ENCODE peak calls at places on chromosomes 3 and 15, in four cellular contexts. One of them, this sample, is unnamed.

GRCh38 chr3:83011471-83011870 is 1250.0 kb upstream of the GBE1 start:
- DNase-seq in stimulated activated CD4-positive, alpha-beta T cell treated with anti-CD3 and anti-CD28 coated beads, Interleukin-15, amount 100 ng/mL, for 48 hours: no peak
- DNase-seq in B cell: no peak
- DNase-seq in stimulated activated CD8-positive, alpha-beta memory T cell treated with anti-CD3 and anti-CD28 coated beads, Interleukin-15, amount 100 ng/mL, for 24 hours: no peak
- DNase-seq in this sample: no peak

GRCh38 chr3:159824341-159824740 is 164.3 kb upstream of the IL12A start:
- DNase-seq in stimulated activated CD4-positive, alpha-beta T cell treated with anti-CD3 and anti-CD28 coated beads, Interleukin-15, amount 100 ng/mL, for 48 hours: no peak
- DNase-seq in B cell: no peak
- DNase-seq in stimulated activated CD8-positive, alpha-beta memory T cell treated with anti-CD3 and anti-CD28 coated beads, Interleukin-15, amount 100 ng/mL, for 24 hours: no peak
- DNase-seq in this sample: no peak

GRCh38 chr3:132543016-132543739 is 53.9 kb upstream of the ACKR4 start:
- DNase-seq in stimulated activated CD4-positive, alpha-beta T cell treated with anti-CD3 and anti-CD28 coated beads, Interleukin-15, amount 100 ng/mL, for 48 hours: no peak
- DNase-seq in B cell: no peak
- DNase-seq in stimulated activated CD8-positive, alpha-beta memory T cell treated with anti-CD3 and anti-CD28 coated beads, Interleukin-15, amount 100 ng/mL, for 24 hours: no peak
- DNase-seq in this sample: no peak

GRCh38 chr15:41633609-41634008 is 26.6 kb upstream of the MGA start:
- DNase-seq in stimulated activated CD4-positive, alpha-beta T cell treated with anti-CD3 and anti-CD28 coated beads, Interleukin-15, amount 100 ng/mL, for 48 hours: no peak
- DNase-seq in B cell: no peak
- DNase-seq in stimulated activated CD8-positive, alpha-beta memory T cell treated with anti-CD3 and anti-CD28 coated beads, Interleukin-15, amount 100 ng/mL, for 24 hours: no peak
- DNase-seq in this sample: no peak

GRCh38 chr3:89682556-89682955 is 575.1 kb downstream of the EPHA3 start:
- DNase-seq in stimulated activated CD4-positive, alpha-beta T cell treated with anti-CD3 and anti-CD28 coated beads, Interleukin-15, amount 100 ng/mL, for 48 hours: no peak
- DNase-seq in B cell: no peak
- DNase-seq in stimulated activated CD8-positive, alpha-beta memory T cell treated with anti-CD3 and anti-CD28 coated beads, Interleukin-15, amount 100 ng/mL, for 24 hours: no peak
- DNase-seq in this sample: no peak

GRCh38 chr15:80789296-80789695 is 10.1 kb downstream of the CEMIP start:
- DNase-seq in stimulated activated CD4-positive, alpha-beta T cell treated with anti-CD3 and anti-CD28 coated beads, Interleukin-15, amount 100 ng/mL, for 48 hours: no peak
- DNase-seq in B cell: no peak
- DNase-seq in stimulated activated CD8-positive, alpha-beta memory T cell treated with anti-CD3 and anti-CD28 coated beads, Interleukin-15, amount 100 ng/mL, for 24 hours: no peak
- DNase-seq in this sample: no peak

GRCh38 chr3:81476652-81477051 is 284.8 kb downstream of the GBE1 start:
- DNase-seq in stimulated activated CD4-positive, alpha-beta T cell treated with anti-CD3 and anti-CD28 coated beads, Interleukin-15, amount 100 ng/mL, for 48 hours: no peak
- DNase-seq in B cell: no peak
- DNase-seq in stimulated activated CD8-positive, alpha-beta memory T cell treated with anti-CD3 and anti-CD28 coated beads, Interleukin-15, amount 100 ng/mL, for 24 hours: no peak
- DNase-seq in this sample: no peak

GRCh38 chr3:175431396-175431795 is 572.3 kb downstream of the NAALADL2 start:
- DNase-seq in stimulated activated CD4-positive, alpha-beta T cell treated with anti-CD3 and anti-CD28 coated beads, Interleukin-15, amount 100 ng/mL, for 48 hours: no peak
- DNase-seq in B cell: no peak
- DNase-seq in stimulated activated CD8-positive, alpha-beta memory T cell treated with anti-CD3 and anti-CD28 coated beads, Interleukin-15, amount 100 ng/mL, for 24 hours: no peak
- DNase-seq in this sample: no peak

GRCh38 chr3:62982795-62983455 is 107.7 kb upstream of the CADPS start:
- DNase-seq in stimulated activated CD4-positive, alpha-beta T cell treated with anti-CD3 and anti-CD28 coated beads, Interleukin-15, amount 100 ng/mL, for 48 hours: no peak
- DNase-seq in B cell: no peak
- DNase-seq in stimulated activated CD8-positive, alpha-beta memory T cell treated with anti-CD3 and anti-CD28 coated beads, Interleukin-15, amount 100 ng/mL, for 24 hours: no peak
- DNase-seq in this sample: no peak

GRCh38 chr15:31247404-31247803 is 79.2 kb upstream of the KLF13 start:
- DNase-seq in stimulated activated CD4-positive, alpha-beta T cell treated with anti-CD3 and anti-CD28 coated beads, Interleukin-15, amount 100 ng/mL, for 48 hours: no peak
- DNase-seq in B cell: no peak
- DNase-seq in stimulated activated CD8-positive, alpha-beta memory T cell treated with anti-CD3 and anti-CD28 coated beads, Interleukin-15, amount 100 ng/mL, for 24 hours: no peak
- DNase-seq in this sample: no peak

GRCh38 chr15:41892621-41893421 is 1.0 kb downstream of the SPTBN5 start:
- DNase-seq in stimulated activated CD4-positive, alpha-beta T cell treated with anti-CD3 and anti-CD28 coated beads, Interleukin-15, amount 100 ng/mL, for 48 hours: no peak
- DNase-seq in B cell: peak
- DNase-seq in stimulated activated CD8-positive, alpha-beta memory T cell treated with anti-CD3 and anti-CD28 coated beads, Interleukin-15, amount 100 ng/mL, for 24 hours: no peak
- DNase-seq in this sample: peak

GRCh38 chr3:57221883-57222282 is 5.6 kb upstream of the APPL1 start:
- DNase-seq in stimulated activated CD4-positive, alpha-beta T cell treated with anti-CD3 and anti-CD28 coated beads, Interleukin-15, amount 100 ng/mL, for 48 hours: no peak
- DNase-seq in B cell: no peak
- DNase-seq in stimulated activated CD8-positive, alpha-beta memory T cell treated with anti-CD3 and anti-CD28 coated beads, Interleukin-15, amount 100 ng/mL, for 24 hours: no peak
- DNase-seq in this sample: no peak

GRCh38 chr15:73346735-73347312 is 21.9 kb downstream of the HCN4 start:
- DNase-seq in stimulated activated CD4-positive, alpha-beta T cell treated with anti-CD3 and anti-CD28 coated beads, Interleukin-15, amount 100 ng/mL, for 48 hours: peak
- DNase-seq in B cell: peak
- DNase-seq in stimulated activated CD8-positive, alpha-beta memory T cell treated with anti-CD3 and anti-CD28 coated beads, Interleukin-15, amount 100 ng/mL, for 24 hours: peak
- DNase-seq in this sample: peak

GRCh38 chr3:16392733-16393132 is 120.8 kb downstream of the RFTN1 start:
- DNase-seq in stimulated activated CD4-positive, alpha-beta T cell treated with anti-CD3 and anti-CD28 coated beads, Interleukin-15, amount 100 ng/mL, for 48 hours: no peak
- DNase-seq in B cell: no peak
- DNase-seq in stimulated activated CD8-positive, alpha-beta memory T cell treated with anti-CD3 and anti-CD28 coated beads, Interleukin-15, amount 100 ng/mL, for 24 hours: no peak
- DNase-seq in this sample: no peak

GRCh38 chr3:69012111-69012835 is 1.2 kb downstream of the EOGT start:
- DNase-seq in stimulated activated CD4-positive, alpha-beta T cell treated with anti-CD3 and anti-CD28 coated beads, Interleukin-15, amount 100 ng/mL, for 48 hours: no peak
- DNase-seq in B cell: peak
- DNase-seq in stimulated activated CD8-positive, alpha-beta memory T cell treated with anti-CD3 and anti-CD28 coated beads, Interleukin-15, amount 100 ng/mL, for 24 hours: no peak
- DNase-seq in this sample: no peak

GRCh38 chr3:32691847-32692246 is 6.9 kb downstream of the CNOT10 start:
- DNase-seq in stimulated activated CD4-positive, alpha-beta T cell treated with anti-CD3 and anti-CD28 coated beads, Interleukin-15, amount 100 ng/mL, for 48 hours: no peak
- DNase-seq in B cell: no peak
- DNase-seq in stimulated activated CD8-positive, alpha-beta memory T cell treated with anti-CD3 and anti-CD28 coated beads, Interleukin-15, amount 100 ng/mL, for 24 hours: no peak
- DNase-seq in this sample: no peak

GRCh38 chr15:48644498-48644826 is 1.0 kb downstream of the FBN1 start:
- DNase-seq in stimulated activated CD4-positive, alpha-beta T cell treated with anti-CD3 and anti-CD28 coated beads, Interleukin-15, amount 100 ng/mL, for 48 hours: no peak
- DNase-seq in B cell: no peak
- DNase-seq in stimulated activated CD8-positive, alpha-beta memory T cell treated with anti-CD3 and anti-CD28 coated beads, Interleukin-15, amount 100 ng/mL, for 24 hours: no peak
- DNase-seq in this sample: peak

GRCh38 chr15:34654625-34655024 is 71.2 kb upstream of the GOLGA8B start:
- DNase-seq in stimulated activated CD4-positive, alpha-beta T cell treated with anti-CD3 and anti-CD28 coated beads, Interleukin-15, amount 100 ng/mL, for 48 hours: no peak
- DNase-seq in B cell: no peak
- DNase-seq in stimulated activated CD8-positive, alpha-beta memory T cell treated with anti-CD3 and anti-CD28 coated beads, Interleukin-15, amount 100 ng/mL, for 24 hours: no peak
- DNase-seq in this sample: no peak

GRCh38 chr3:184200825-184201224 is 14.8 kb downstream of the ABCF3 start:
- DNase-seq in stimulated activated CD4-positive, alpha-beta T cell treated with anti-CD3 and anti-CD28 coated beads, Interleukin-15, amount 100 ng/mL, for 48 hours: no peak
- DNase-seq in B cell: no peak
- DNase-seq in stimulated activated CD8-positive, alpha-beta memory T cell treated with anti-CD3 and anti-CD28 coated beads, Interleukin-15, amount 100 ng/mL, for 24 hours: no peak
- DNase-seq in this sample: no peak

GRCh38 chr3:117671707-117672318 is 962.2 kb downstream of the TUSC7 start:
- DNase-seq in stimulated activated CD4-positive, alpha-beta T cell treated with anti-CD3 and anti-CD28 coated beads, Interleukin-15, amount 100 ng/mL, for 48 hours: no peak
- DNase-seq in B cell: no peak
- DNase-seq in stimulated activated CD8-positive, alpha-beta memory T cell treated with anti-CD3 and anti-CD28 coated beads, Interleukin-15, amount 100 ng/mL, for 24 hours: no peak
- DNase-seq in this sample: no peak

GRCh38 chr3:53731934-53732624 is 114.1 kb downstream of the CHDH start:
- DNase-seq in stimulated activated CD4-positive, alpha-beta T cell treated with anti-CD3 and anti-CD28 coated beads, Interleukin-15, amount 100 ng/mL, for 48 hours: no peak
- DNase-seq in B cell: no peak
- DNase-seq in stimulated activated CD8-positive, alpha-beta memory T cell treated with anti-CD3 and anti-CD28 coated beads, Interleukin-15, amount 100 ng/mL, for 24 hours: no peak
- DNase-seq in this sample: no peak

GRCh38 chr3:140186421-140186920 is 251.5 kb downstream of the CLSTN2 start:
- DNase-seq in stimulated activated CD4-positive, alpha-beta T cell treated with anti-CD3 and anti-CD28 coated beads, Interleukin-15, amount 100 ng/mL, for 48 hours: no peak
- DNase-seq in B cell: no peak
- DNase-seq in stimulated activated CD8-positive, alpha-beta memory T cell treated with anti-CD3 and anti-CD28 coated beads, Interleukin-15, amount 100 ng/mL, for 24 hours: no peak
- DNase-seq in this sample: no peak

GRCh38 chr3:70805044-70805732 is 492.8 kb upstream of the MDFIC2 start:
- DNase-seq in stimulated activated CD4-positive, alpha-beta T cell treated with anti-CD3 and anti-CD28 coated beads, Interleukin-15, amount 100 ng/mL, for 48 hours: no peak
- DNase-seq in B cell: no peak
- DNase-seq in stimulated activated CD8-positive, alpha-beta memory T cell treated with anti-CD3 and anti-CD28 coated beads, Interleukin-15, amount 100 ng/mL, for 24 hours: no peak
- DNase-seq in this sample: no peak

GRCh38 chr3:13281657-13282527 is 138.2 kb downstream of the NUP210 start:
- DNase-seq in stimulated activated CD4-positive, alpha-beta T cell treated with anti-CD3 and anti-CD28 coated beads, Interleukin-15, amount 100 ng/mL, for 48 hours: no peak
- DNase-seq in B cell: peak
- DNase-seq in stimulated activated CD8-positive, alpha-beta memory T cell treated with anti-CD3 and anti-CD28 coated beads, Interleukin-15, amount 100 ng/mL, for 24 hours: no peak
- DNase-seq in this sample: no peak

GRCh38 chr15:97747342-97747741 is 213.2 kb upstream of the ARRDC4 start:
- DNase-seq in stimulated activated CD4-positive, alpha-beta T cell treated with anti-CD3 and anti-CD28 coated beads, Interleukin-15, amount 100 ng/mL, for 48 hours: no peak
- DNase-seq in B cell: no peak
- DNase-seq in stimulated activated CD8-positive, alpha-beta memory T cell treated with anti-CD3 and anti-CD28 coated beads, Interleukin-15, amount 100 ng/mL, for 24 hours: no peak
- DNase-seq in this sample: no peak

GRCh38 chr3:140378571-140379340 is 299.1 kb upstream of the TRIM42 start:
- DNase-seq in stimulated activated CD4-positive, alpha-beta T cell treated with anti-CD3 and anti-CD28 coated beads, Interleukin-15, amount 100 ng/mL, for 48 hours: no peak
- DNase-seq in B cell: no peak
- DNase-seq in stimulated activated CD8-positive, alpha-beta memory T cell treated with anti-CD3 and anti-CD28 coated beads, Interleukin-15, amount 100 ng/mL, for 24 hours: no peak
- DNase-seq in this sample: no peak

GRCh38 chr3:43818229-43818628 is 127.5 kb downstream of the ABHD5 start:
- DNase-seq in stimulated activated CD4-positive, alpha-beta T cell treated with anti-CD3 and anti-CD28 coated beads, Interleukin-15, amount 100 ng/mL, for 48 hours: no peak
- DNase-seq in B cell: no peak
- DNase-seq in stimulated activated CD8-positive, alpha-beta memory T cell treated with anti-CD3 and anti-CD28 coated beads, Interleukin-15, amount 100 ng/mL, for 24 hours: no peak
- DNase-seq in this sample: no peak

GRCh38 chr3:65539620-65540019 is 499.1 kb downstream of the MAGI1 start:
- DNase-seq in stimulated activated CD4-positive, alpha-beta T cell treated with anti-CD3 and anti-CD28 coated beads, Interleukin-15, amount 100 ng/mL, for 48 hours: no peak
- DNase-seq in B cell: no peak
- DNase-seq in stimulated activated CD8-positive, alpha-beta memory T cell treated with anti-CD3 and anti-CD28 coated beads, Interleukin-15, amount 100 ng/mL, for 24 hours: no peak
- DNase-seq in this sample: no peak

GRCh38 chr3:181726351-181727121 is 14.8 kb downstream of the SOX2 start:
- DNase-seq in stimulated activated CD4-positive, alpha-beta T cell treated with anti-CD3 and anti-CD28 coated beads, Interleukin-15, amount 100 ng/mL, for 48 hours: no peak
- DNase-seq in B cell: no peak
- DNase-seq in stimulated activated CD8-positive, alpha-beta memory T cell treated with anti-CD3 and anti-CD28 coated beads, Interleukin-15, amount 100 ng/mL, for 24 hours: no peak
- DNase-seq in this sample: no peak

GRCh38 chr3:38235466-38235865 is 30.1 kb upstream of the SLC22A13 start:
- DNase-seq in stimulated activated CD4-positive, alpha-beta T cell treated with anti-CD3 and anti-CD28 coated beads, Interleukin-15, amount 100 ng/mL, for 48 hours: no peak
- DNase-seq in B cell: no peak
- DNase-seq in stimulated activated CD8-positive, alpha-beta memory T cell treated with anti-CD3 and anti-CD28 coated beads, Interleukin-15, amount 100 ng/mL, for 24 hours: no peak
- DNase-seq in this sample: no peak

GRCh38 chr15:74870496-74871213 is 2.5 kb downstream of the SCAMP2 start:
- DNase-seq in stimulated activated CD4-positive, alpha-beta T cell treated with anti-CD3 and anti-CD28 coated beads, Interleukin-15, amount 100 ng/mL, for 48 hours: no peak
- DNase-seq in B cell: no peak
- DNase-seq in stimulated activated CD8-positive, alpha-beta memory T cell treated with anti-CD3 and anti-CD28 coated beads, Interleukin-15, amount 100 ng/mL, for 24 hours: no peak
- DNase-seq in this sample: no peak